ENCODE peak calls at places on chromosomes 7 and 10, in five cellular contexts. W, Q, M, V and B are unnamed samples.

GRCh38 chr10:119479532-119479931 is 63.0 kb downstream of the RGS10 start:
- DNase-seq in W (no peak), Q (peak), M (no peak), V (no peak), B (no peak)

GRCh38 chr10:16835223-16835622 is 18.0 kb upstream of the RSU1 start:
- DNase-seq in W (no peak), Q (no peak), M (no peak), V (no peak), B (no peak)

GRCh38 chr7:119935418-119936025 is 337.5 kb upstream of the KCND2 start:
- DNase-seq in W (peak), Q (peak), M (no peak), V (no peak), B (peak)

GRCh38 chr10:116763440-116763839 is 21.1 kb upstream of the HSPA12A start:
- DNase-seq in W (no peak), Q (no peak), M (no peak), V (no peak), B (no peak)

GRCh38 chr7:90681336-90682019 is 85.4 kb downstream of the CDK14 start:
- DNase-seq in W (no peak), Q (no peak), M (no peak), V (no peak), B (no peak)

GRCh38 chr7:42262907-42263466 is 26.0 kb upstream of the GLI3 start:
- DNase-seq in W (peak), Q (peak), M (no peak), V (peak), B (peak)

GRCh38 chr7:8567626-8568025 is 134.2 kb downstream of the NXPH1 start:
- DNase-seq in W (no peak), Q (no peak), M (no peak), V (no peak), B (no peak)

GRCh38 chr10:109676703-109677102 is 246.6 kb downstream of the XPNPEP1 start:
- DNase-seq in W (peak), Q (no peak), M (no peak), V (no peak), B (peak)

GRCh38 chr7:100642534-100642907 is 1.2 kb upstream of the TFR2 start:
- DNase-seq in W (no peak), Q (no peak), M (no peak), V (no peak), B (no peak)

GRCh38 chr10:108791794-108792474 is 1131.4 kb downstream of the XPNPEP1 start:
- DNase-seq in W (no peak), Q (no peak), M (no peak), V (no peak), B (no peak)

GRCh38 chr10:35643976-35644799 is 2.1 kb upstream of the FZD8 start:
- DNase-seq in W (no peak), Q (peak), M (no peak), V (no peak), B (no peak)

GRCh38 chr7:71131753-71132520 is at the start of gene GALNT17:
- DNase-seq in W (peak), Q (peak), M (peak), V (peak), B (no peak)

GRCh38 chr10:64271983-64272382 is 750.8 kb downstream of the REEP3 start:
- DNase-seq in W (no peak), Q (peak), M (no peak), V (no peak), B (no peak)

DNA sequence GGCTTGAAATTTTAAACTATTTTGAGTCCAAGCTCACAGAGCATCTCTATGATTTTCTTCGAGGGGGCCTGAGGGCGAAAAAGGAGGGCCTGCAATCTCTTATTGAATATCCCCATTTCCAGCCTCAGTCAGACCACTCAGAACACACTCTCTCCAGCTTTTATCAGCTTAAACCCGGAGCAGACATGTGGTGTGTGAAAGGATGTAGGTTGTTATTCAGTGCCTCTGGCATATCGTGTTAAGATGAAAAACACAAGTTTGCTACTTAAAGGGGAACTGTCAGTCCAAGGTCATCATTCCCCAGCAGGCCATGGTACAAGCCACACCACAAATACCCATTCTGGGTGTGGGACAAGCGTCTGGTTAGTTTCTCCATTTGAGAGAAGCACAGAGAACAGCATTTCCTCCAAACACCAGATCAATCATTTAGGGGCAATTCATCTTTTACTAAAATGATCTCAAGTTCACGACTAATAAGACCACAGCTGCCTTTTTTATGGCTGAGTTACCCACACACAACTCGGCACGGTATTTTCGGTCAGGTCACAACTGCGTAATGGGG is 188.5 kb downstream of the SEM1 start:
- DNase-seq in W (no peak), Q (no peak), M (no peak), V (no peak), B (no peak)
- TF ChIP-seq CTCF in W (no peak), Q (no peak), M (no peak), V (no peak), B (no peak)

DNA sequence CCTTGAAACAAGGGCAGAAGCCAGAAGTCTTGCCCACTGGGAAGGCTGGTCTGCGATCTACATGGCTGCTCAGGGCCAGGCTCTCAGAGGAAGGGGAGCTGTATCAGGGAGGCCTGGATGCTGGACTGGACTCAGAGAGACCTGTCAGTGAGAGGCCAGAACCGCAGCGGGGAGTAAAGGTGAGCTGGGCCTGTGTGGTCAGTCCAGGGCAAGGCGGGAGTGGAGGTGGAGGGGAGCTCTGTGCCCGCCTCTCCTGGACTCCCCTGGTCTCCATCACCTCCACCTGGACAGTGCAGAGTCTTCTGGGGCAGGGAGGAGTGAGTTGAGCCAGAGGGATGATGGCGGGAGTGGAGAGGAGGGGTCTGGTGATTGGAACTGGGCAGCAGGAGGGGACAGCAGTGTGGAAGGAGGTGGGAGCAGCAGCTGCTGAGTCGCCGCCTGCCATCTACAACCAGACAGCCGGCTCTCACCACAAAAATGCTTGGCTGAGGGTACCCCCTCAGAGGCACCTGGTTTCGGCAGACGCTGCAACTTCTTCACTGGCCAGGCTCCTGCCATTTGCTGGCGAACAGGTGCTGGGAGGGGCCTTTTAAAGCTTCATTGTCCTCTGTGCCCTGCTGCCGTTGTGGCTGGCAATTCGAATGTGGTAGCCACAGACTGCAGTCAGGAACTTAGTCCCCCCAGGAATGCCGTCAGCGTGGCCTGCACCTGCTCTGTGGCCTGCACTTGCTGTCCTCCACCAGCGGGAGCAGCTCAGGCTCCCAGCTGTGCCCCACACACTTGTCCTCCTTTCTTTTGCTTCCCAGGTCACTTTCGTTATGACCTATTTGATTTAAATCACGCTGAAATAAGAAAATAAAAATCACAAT is 3.5 kb downstream of the RASSF4 start:
- DNase-seq in W (no peak), Q (peak), M (no peak), V (no peak), B (no peak)
- TF ChIP-seq CTCF in W (peak), Q (peak), M (no peak), V (no peak), B (peak)

GRCh38 chr10:5343979-5344378 is 20.8 kb upstream of the UCN3 start:
- DNase-seq in W (no peak), Q (no peak), M (no peak), V (no peak), B (no peak)

GRCh38 chr10:5343092-5343491 is 21.7 kb upstream of the UCN3 start:
- DNase-seq in W (no peak), Q (no peak), M (no peak), V (no peak), B (no peak)

GRCh38 chr10:5346881-5347280 is 17.9 kb upstream of the UCN3 start:
- DNase-seq in W (no peak), Q (no peak), M (no peak), V (no peak), B (no peak)

GRCh38 chr10:5344746-5345145 is 20.0 kb upstream of the UCN3 start:
- DNase-seq in W (no peak), Q (no peak), M (no peak), V (no peak), B (no peak)

GRCh38 chr10:5343561-5343960 is 21.2 kb upstream of the UCN3 start:
- DNase-seq in W (no peak), Q (no peak), M (no peak), V (no peak), B (no peak)
- TF ChIP-seq CTCF in W (no peak), Q (no peak), M (no peak), V (no peak), B (no peak)

GRCh38 chr7:23520582-23520981 is 11.2 kb downstream of the TRA2A start:
- DNase-seq in W (no peak), Q (no peak), M (no peak), V (no peak), B (no peak)
- TF ChIP-seq CTCF in W (no peak), Q (peak), M (no peak), V (no peak), B (no peak)

DNA sequence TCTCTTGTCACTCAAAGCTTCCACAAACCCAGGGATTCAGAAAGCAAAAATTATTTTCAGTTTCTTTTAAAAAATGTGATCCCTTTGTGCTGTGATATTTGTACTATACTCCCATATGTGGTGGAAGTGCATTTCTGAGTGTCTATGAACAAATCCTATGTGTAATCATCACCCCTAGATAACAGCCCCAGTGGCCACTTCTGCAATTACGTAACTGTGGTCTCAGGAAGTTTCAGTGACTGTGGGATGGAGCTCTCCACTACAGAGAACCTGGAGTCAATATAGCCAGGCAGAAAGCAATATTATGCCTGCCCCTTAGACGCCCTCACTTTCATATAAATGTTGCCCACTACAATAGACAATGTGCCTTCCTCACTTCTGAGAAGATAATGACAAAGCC is 1101.7 kb upstream of the GHITM start:
- DNase-seq in W (no peak), Q (no peak), M (no peak), V (no peak), B (no peak)
- TF ChIP-seq CTCF in W (no peak), Q (peak), M (no peak), V (no peak), B (no peak)

GRCh38 chr7:3771906-3772305 is 470.9 kb downstream of the SDK1 start:
- DNase-seq in W (no peak), Q (no peak), M (no peak), V (no peak), B (no peak)
- TF ChIP-seq CTCF in W (no peak), Q (no peak), M (no peak), V (no peak), B (no peak)

DNA sequence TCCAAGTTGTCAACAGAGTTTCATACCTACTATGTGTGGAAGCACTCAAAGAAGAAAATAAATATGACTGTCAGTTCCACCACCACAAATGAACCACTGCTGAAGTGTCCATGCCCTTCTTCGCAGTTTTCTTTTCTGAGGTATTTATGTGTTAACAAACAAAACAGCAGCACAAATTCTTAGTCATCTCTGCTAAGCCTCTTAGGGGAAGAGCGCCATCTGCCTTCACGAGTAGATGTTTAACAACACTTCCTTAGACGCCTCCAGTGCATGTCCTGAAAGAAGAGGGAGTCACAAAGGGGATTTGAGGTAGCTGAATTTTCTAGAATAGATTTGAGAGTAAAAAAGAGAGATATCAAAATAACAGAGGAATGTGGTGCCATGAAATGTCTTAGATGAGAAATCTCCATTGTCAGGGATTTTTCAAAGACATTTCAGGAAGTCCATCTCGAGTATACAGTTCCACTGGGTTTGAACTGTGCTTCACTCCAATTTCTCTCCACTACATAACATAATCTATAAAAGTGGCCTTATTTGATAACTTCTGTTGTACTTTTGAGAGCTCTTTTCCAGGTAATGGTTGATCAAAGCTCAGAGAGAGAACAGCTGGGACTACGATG is 775.3 kb upstream of the POM121L12 start:
- DNase-seq in W (no peak), Q (peak), M (peak), V (no peak), B (no peak)
- TF ChIP-seq CTCF in W (no peak), Q (peak), M (no peak), V (no peak), B (no peak)

DNA sequence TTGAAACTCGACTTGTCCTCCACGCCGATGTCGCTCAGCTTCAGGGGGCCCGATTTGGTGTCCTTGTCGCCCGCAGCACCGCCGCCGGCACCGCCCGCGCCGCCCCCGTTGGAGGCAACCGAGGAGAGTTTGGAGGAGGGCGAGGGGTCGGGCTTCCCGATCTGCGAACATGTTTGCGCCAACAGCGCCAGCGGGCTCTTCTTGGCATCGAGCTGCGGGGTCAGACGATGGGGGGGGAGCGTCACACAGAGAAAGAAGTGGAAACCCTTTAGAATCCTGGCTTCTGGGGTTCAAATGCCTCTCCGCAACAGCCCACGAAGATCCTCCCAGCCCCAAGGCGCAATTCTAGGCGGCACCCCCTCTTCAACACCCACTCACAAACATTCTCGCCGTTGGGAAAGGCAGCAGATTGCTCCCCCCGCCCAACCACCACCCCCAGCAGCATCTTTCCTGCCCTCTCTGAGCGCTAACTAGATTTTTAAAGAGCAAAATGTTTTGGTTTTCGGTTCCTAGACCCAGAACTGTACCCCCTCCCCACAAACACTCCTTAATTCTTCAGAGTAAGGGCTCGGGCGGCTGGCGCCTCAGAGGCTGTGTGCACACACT is 1.3 kb downstream of the ZNF503 start:
- DNase-seq in W (no peak), Q (peak), M (peak), V (no peak), B (no peak)
- TF ChIP-seq CTCF in W (no peak), Q (no peak), M (no peak), V (no peak), B (no peak)

GRCh38 chr10:115422624-115423023 is 329.5 kb downstream of the ATRNL1 start:
- DNase-seq in W (no peak), Q (no peak), M (no peak), V (no peak), B (no peak)

DNA sequence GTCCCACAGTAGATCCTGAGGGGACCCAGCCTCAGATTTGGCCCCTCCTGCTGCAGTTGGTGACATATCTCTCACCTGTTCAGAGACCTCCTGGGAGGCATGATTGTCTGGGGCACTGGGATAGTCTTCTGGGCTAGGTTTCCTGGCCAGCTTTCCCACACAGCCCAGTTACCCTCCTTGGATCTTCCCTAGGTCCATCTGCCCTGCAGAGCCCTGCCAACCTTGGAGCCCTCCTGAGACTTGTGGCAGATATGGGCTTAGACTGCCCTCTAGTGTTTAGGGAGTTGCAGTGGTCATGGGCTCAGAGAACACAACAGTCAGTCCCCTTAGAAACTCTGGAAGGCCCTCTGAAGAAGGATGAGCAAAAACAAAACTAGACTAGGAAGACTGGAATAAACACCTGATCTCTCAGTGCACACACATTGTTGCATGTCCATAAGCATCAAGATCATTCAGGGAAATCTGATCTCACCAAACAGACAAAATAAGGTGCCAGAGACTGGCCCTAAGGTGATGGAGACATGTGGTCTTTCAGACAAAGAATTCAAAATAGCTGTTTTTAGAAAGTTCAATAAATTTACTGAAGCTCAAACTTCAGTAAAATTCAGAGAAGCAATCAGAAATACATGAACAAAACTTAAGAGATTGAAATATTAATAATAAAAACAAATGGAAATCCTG is 324.6 kb downstream of the ATRNL1 start:
- DNase-seq in W (peak), Q (peak), M (peak), V (peak), B (peak)
- TF ChIP-seq CTCF in W (peak), Q (peak), M (no peak), V (no peak), B (peak)